ENCODE peak calls at places on chromosomes 6 and 20, in five cellular contexts. One of them, this sample, is unnamed.

GRCh38 chr6:113735487-113735886 is 121.7 kb upstream of the MARCKS start:
- DNase-seq in GM12864: no peak
- DNase-seq in cardiac fibroblast: no peak
- DNase-seq in body of pancreas: no peak
- DNase-seq in brain microvascular endothelial cell: no peak
- DNase-seq in this sample: no peak

GRCh38 chr6:74879970-74880369 is 325.9 kb downstream of the COL12A1 start:
- DNase-seq in GM12864: no peak
- DNase-seq in cardiac fibroblast: no peak
- DNase-seq in body of pancreas: no peak
- DNase-seq in brain microvascular endothelial cell: no peak
- DNase-seq in this sample: no peak

GRCh38 chr6:53042112-53042511 is 23.1 kb upstream of the FBXO9 start:
- DNase-seq in GM12864: no peak
- DNase-seq in cardiac fibroblast: peak
- DNase-seq in body of pancreas: no peak
- DNase-seq in brain microvascular endothelial cell: peak
- DNase-seq in this sample: no peak

GRCh38 chr6:149342525-149342924 is 25.0 kb downstream of the TAB2 start:
- DNase-seq in GM12864: no peak
- DNase-seq in cardiac fibroblast: no peak
- DNase-seq in body of pancreas: no peak
- DNase-seq in brain microvascular endothelial cell: no peak
- DNase-seq in this sample: peak

GRCh38 chr20:63100926-63101699 is 94.3 kb upstream of the BHLHE23 start:
- DNase-seq in GM12864: no peak
- DNase-seq in cardiac fibroblast: no peak
- DNase-seq in body of pancreas: no peak
- DNase-seq in brain microvascular endothelial cell: no peak
- DNase-seq in this sample: no peak

GRCh38 chr6:49606696-49607390 is 29.8 kb downstream of the RHAG start:
- DNase-seq in GM12864: peak
- DNase-seq in cardiac fibroblast: peak
- DNase-seq in body of pancreas: peak
- DNase-seq in brain microvascular endothelial cell: peak
- DNase-seq in this sample: peak

GRCh38 chr6:35392111-35392702 is 49.8 kb downstream of the PPARD start:
- DNase-seq in GM12864: no peak
- DNase-seq in cardiac fibroblast: no peak
- DNase-seq in body of pancreas: peak
- DNase-seq in brain microvascular endothelial cell: no peak
- DNase-seq in this sample: no peak

GRCh38 chr20:35283441-35284266 is 918 bp downstream of the EIF6 start:
- DNase-seq in GM12864: no peak
- DNase-seq in cardiac fibroblast: no peak
- DNase-seq in body of pancreas: no peak
- DNase-seq in brain microvascular endothelial cell: no peak
- DNase-seq in this sample: no peak

GRCh38 chr6:127933852-127934840 is 33.3 kb upstream of the THEMIS start:
- DNase-seq in GM12864: no peak
- DNase-seq in cardiac fibroblast: no peak
- DNase-seq in body of pancreas: no peak
- DNase-seq in brain microvascular endothelial cell: no peak
- DNase-seq in this sample: no peak

GRCh38 chr20:62891111-62891510 is 29.5 kb upstream of the TCFL5 start:
- DNase-seq in GM12864: no peak
- DNase-seq in cardiac fibroblast: no peak
- DNase-seq in body of pancreas: no peak
- DNase-seq in brain microvascular endothelial cell: no peak
- DNase-seq in this sample: no peak

GRCh38 chr6:82129814-82130213 is 117.7 kb downstream of the IBTK start:
- DNase-seq in GM12864: no peak
- DNase-seq in cardiac fibroblast: no peak
- DNase-seq in body of pancreas: no peak
- DNase-seq in brain microvascular endothelial cell: no peak
- DNase-seq in this sample: no peak

GRCh38 chr20:62475819-62476073 is at the start of gene GATA5:
- DNase-seq in GM12864: no peak
- DNase-seq in cardiac fibroblast: no peak
- DNase-seq in body of pancreas: no peak
- DNase-seq in brain microvascular endothelial cell: no peak
- DNase-seq in this sample: no peak

GRCh38 chr20:35539756-35540212 is 2.1 kb upstream of the ERGIC3 start:
- DNase-seq in GM12864: peak
- DNase-seq in cardiac fibroblast: no peak
- DNase-seq in body of pancreas: peak
- DNase-seq in brain microvascular endothelial cell: no peak
- DNase-seq in this sample: peak

GRCh38 chr6:43771858-43772570 is 2.0 kb downstream of the VEGFA start:
- DNase-seq in GM12864: no peak
- DNase-seq in cardiac fibroblast: peak
- DNase-seq in body of pancreas: peak
- DNase-seq in brain microvascular endothelial cell: peak
- DNase-seq in this sample: peak

GRCh38 chr6:139943391-139943790 is 568.9 kb upstream of the CITED2 start:
- DNase-seq in GM12864: no peak
- DNase-seq in cardiac fibroblast: peak
- DNase-seq in body of pancreas: no peak
- DNase-seq in brain microvascular endothelial cell: peak
- DNase-seq in this sample: no peak

GRCh38 chr6:106082735-106083398 is 3.3 kb upstream of the PRDM1 start:
- DNase-seq in GM12864: no peak
- DNase-seq in cardiac fibroblast: peak
- DNase-seq in body of pancreas: no peak
- DNase-seq in brain microvascular endothelial cell: peak
- DNase-seq in this sample: no peak

GRCh38 chr6:16947461-16948159 is 154.2 kb upstream of the STMND1 start:
- DNase-seq in GM12864: no peak
- DNase-seq in cardiac fibroblast: peak
- DNase-seq in body of pancreas: no peak
- DNase-seq in brain microvascular endothelial cell: peak
- DNase-seq in this sample: no peak

GRCh38 chr6:17705778-17706579 is 746 bp downstream of the NUP153 start:
- DNase-seq in GM12864: peak
- DNase-seq in cardiac fibroblast: peak
- DNase-seq in body of pancreas: peak
- DNase-seq in brain microvascular endothelial cell: peak
- DNase-seq in this sample: peak

GRCh38 chr6:36912583-36912982 is 26.8 kb downstream of the C6orf89 start:
- DNase-seq in GM12864: peak
- DNase-seq in cardiac fibroblast: peak
- DNase-seq in body of pancreas: no peak
- DNase-seq in brain microvascular endothelial cell: peak
- DNase-seq in this sample: peak

GRCh38 chr6:37783025-37783825 is 36.3 kb upstream of the ZFAND3 start:
- DNase-seq in GM12864: no peak
- DNase-seq in cardiac fibroblast: peak
- DNase-seq in body of pancreas: no peak
- DNase-seq in brain microvascular endothelial cell: no peak
- DNase-seq in this sample: no peak

GRCh38 chr6:47180633-47181032 is 129.1 kb downstream of the TNFRSF21 start:
- DNase-seq in GM12864: no peak
- DNase-seq in cardiac fibroblast: peak
- DNase-seq in body of pancreas: no peak
- DNase-seq in brain microvascular endothelial cell: peak
- DNase-seq in this sample: no peak

GRCh38 chr6:161033667-161034066 is 42.1 kb downstream of the MAP3K4 start:
- DNase-seq in GM12864: no peak
- DNase-seq in cardiac fibroblast: no peak
- DNase-seq in body of pancreas: no peak
- DNase-seq in brain microvascular endothelial cell: no peak
- DNase-seq in this sample: no peak

GRCh38 chr6:63640062-63640461 is 4.5 kb downstream of the PHF3 start:
- DNase-seq in GM12864: no peak
- DNase-seq in cardiac fibroblast: peak
- DNase-seq in body of pancreas: no peak
- DNase-seq in brain microvascular endothelial cell: peak
- DNase-seq in this sample: no peak

GRCh38 chr20:63322146-63322922 is 29.3 kb downstream of the COL20A1 start:
- DNase-seq in GM12864: no peak
- DNase-seq in cardiac fibroblast: no peak
- DNase-seq in body of pancreas: peak
- DNase-seq in brain microvascular endothelial cell: no peak
- DNase-seq in this sample: no peak

GRCh38 chr6:11889574-11889973 is 111.0 kb upstream of the ADTRP start:
- DNase-seq in GM12864: no peak
- DNase-seq in cardiac fibroblast: no peak
- DNase-seq in body of pancreas: no peak
- DNase-seq in brain microvascular endothelial cell: no peak
- DNase-seq in this sample: no peak

GRCh38 chr6:121506761-121507754 is 71.6 kb downstream of the GJA1 start:
- DNase-seq in GM12864: no peak
- DNase-seq in cardiac fibroblast: peak
- DNase-seq in body of pancreas: no peak
- DNase-seq in brain microvascular endothelial cell: peak
- DNase-seq in this sample: no peak

GRCh38 chr20:34703573-34704176 is 469 bp upstream of the TP53INP2 start:
- DNase-seq in GM12864: no peak
- DNase-seq in cardiac fibroblast: peak
- DNase-seq in body of pancreas: no peak
- DNase-seq in brain microvascular endothelial cell: peak
- DNase-seq in this sample: no peak

GRCh38 chr6:44102527-44102926 is 24.7 kb downstream of the MRPL14 start:
- DNase-seq in GM12864: no peak
- DNase-seq in cardiac fibroblast: no peak
- DNase-seq in body of pancreas: no peak
- DNase-seq in brain microvascular endothelial cell: no peak
- DNase-seq in this sample: no peak

GRCh38 chr20:51660741-51661608 is 107.2 kb downstream of the ATP9A start:
- DNase-seq in GM12864: no peak
- DNase-seq in cardiac fibroblast: peak
- DNase-seq in body of pancreas: no peak
- DNase-seq in brain microvascular endothelial cell: peak
- DNase-seq in this sample: no peak

GRCh38 chr6:21742238-21742660 is 148.7 kb downstream of the SOX4 start:
- DNase-seq in GM12864: no peak
- DNase-seq in cardiac fibroblast: peak
- DNase-seq in body of pancreas: no peak
- DNase-seq in brain microvascular endothelial cell: peak
- DNase-seq in this sample: no peak

GRCh38 chr6:1864496-1864895 is 254.8 kb downstream of the FOXC1 start:
- DNase-seq in GM12864: no peak
- DNase-seq in cardiac fibroblast: no peak
- DNase-seq in body of pancreas: no peak
- DNase-seq in brain microvascular endothelial cell: no peak
- DNase-seq in this sample: no peak

GRCh38 chr20:46689082-46689753 is at the start of gene TP53RK:
- DNase-seq in GM12864: peak
- DNase-seq in cardiac fibroblast: peak
- DNase-seq in body of pancreas: peak
- DNase-seq in brain microvascular endothelial cell: peak
- DNase-seq in this sample: peak
- TF ChIP-seq CTCF in GM12864: peak
- TF ChIP-seq CTCF in cardiac fibroblast: no peak
- TF ChIP-seq CTCF in body of pancreas: peak
- TF ChIP-seq CTCF in brain microvascular endothelial cell: peak
- TF ChIP-seq CTCF in this sample: no peak

GRCh38 chr20:57473246-57474042 is 51.5 kb downstream of the CTCFL start:
- DNase-seq in GM12864: no peak
- DNase-seq in cardiac fibroblast: peak
- DNase-seq in body of pancreas: no peak
- DNase-seq in brain microvascular endothelial cell: no peak
- DNase-seq in this sample: peak
- TF ChIP-seq CTCF in GM12864: no peak
- TF ChIP-seq CTCF in cardiac fibroblast: no peak
- TF ChIP-seq CTCF in body of pancreas: no peak
- TF ChIP-seq CTCF in brain microvascular endothelial cell: peak
- TF ChIP-seq CTCF in this sample: peak

DNA sequence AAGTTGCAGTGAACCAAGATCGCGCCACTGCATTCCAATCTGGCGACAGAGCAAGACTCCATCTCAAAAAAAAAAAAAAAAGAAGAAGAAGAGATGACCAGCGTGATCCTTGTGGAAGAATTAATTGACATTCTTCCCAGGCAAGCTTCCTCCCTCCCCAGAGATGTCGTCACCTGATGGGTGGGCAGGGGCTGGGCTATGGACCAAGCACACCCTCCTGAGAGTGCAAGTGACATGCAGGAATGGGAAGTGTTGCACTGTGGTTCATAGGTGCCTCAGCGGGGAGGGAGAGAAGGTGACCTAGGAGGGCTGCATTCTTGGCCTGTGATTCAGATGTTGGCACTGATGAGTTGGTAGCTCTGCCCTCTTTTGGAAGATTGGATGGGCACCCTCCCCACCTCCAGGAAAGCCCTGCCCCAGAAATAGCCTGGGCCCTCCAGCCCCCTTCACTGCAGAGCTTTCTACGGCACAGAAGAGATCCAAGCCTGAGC is 37.8 kb downstream of the TAF8 start:
- DNase-seq in GM12864: no peak
- DNase-seq in cardiac fibroblast: peak
- DNase-seq in body of pancreas: no peak
- DNase-seq in brain microvascular endothelial cell: no peak
- DNase-seq in this sample: no peak
- TF ChIP-seq CTCF in GM12864: no peak
- TF ChIP-seq CTCF in cardiac fibroblast: no peak
- TF ChIP-seq CTCF in body of pancreas: no peak
- TF ChIP-seq CTCF in brain microvascular endothelial cell: no peak
- TF ChIP-seq CTCF in this sample: no peak

GRCh38 chr6:78607188-78607587 is 260.2 kb upstream of the IRAK1BP1 start:
- DNase-seq in GM12864: no peak
- DNase-seq in cardiac fibroblast: no peak
- DNase-seq in body of pancreas: no peak
- DNase-seq in brain microvascular endothelial cell: no peak
- DNase-seq in this sample: no peak

GRCh38 chr6:78611097-78611625 is 256.2 kb upstream of the IRAK1BP1 start:
- DNase-seq in GM12864: no peak
- DNase-seq in cardiac fibroblast: no peak
- DNase-seq in body of pancreas: no peak
- DNase-seq in brain microvascular endothelial cell: no peak
- DNase-seq in this sample: no peak

GRCh38 chr6:78615430-78615904 is 251.9 kb upstream of the IRAK1BP1 start:
- DNase-seq in GM12864: no peak
- DNase-seq in cardiac fibroblast: peak
- DNase-seq in body of pancreas: no peak
- DNase-seq in brain microvascular endothelial cell: no peak
- DNase-seq in this sample: no peak

GRCh38 chr6:78614961-78615360 is 252.4 kb upstream of the IRAK1BP1 start:
- DNase-seq in GM12864: no peak
- DNase-seq in cardiac fibroblast: no peak
- DNase-seq in body of pancreas: no peak
- DNase-seq in brain microvascular endothelial cell: no peak
- DNase-seq in this sample: no peak

DNA sequence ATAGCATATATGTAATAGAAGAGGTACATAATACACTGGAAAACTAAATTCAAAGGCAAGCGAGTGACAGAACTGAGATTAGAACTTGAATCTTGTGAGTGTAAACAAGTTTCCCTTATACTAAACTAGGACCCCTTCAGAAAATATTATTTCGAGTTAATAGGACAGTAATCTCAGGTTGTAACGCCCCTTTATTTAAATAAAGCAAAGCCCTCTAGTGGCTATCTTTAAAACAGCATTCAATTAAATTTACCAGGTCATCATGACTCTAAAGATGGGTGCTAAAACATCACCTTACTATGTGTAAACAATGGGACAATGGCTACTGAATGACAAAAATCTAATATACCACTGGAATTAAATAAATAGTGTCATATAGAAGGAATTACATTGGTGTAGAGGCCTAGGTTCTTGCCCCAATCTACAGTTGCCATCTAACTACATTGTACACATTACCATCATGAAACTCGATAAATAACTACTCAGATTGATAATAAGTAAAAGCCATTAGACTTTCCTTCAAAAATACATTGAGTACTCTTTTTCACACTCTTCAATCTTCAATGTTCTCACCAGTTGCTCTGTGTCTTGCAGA is 255.4 kb upstream of the IRAK1BP1 start:
- DNase-seq in GM12864: no peak
- DNase-seq in cardiac fibroblast: peak
- DNase-seq in body of pancreas: no peak
- DNase-seq in brain microvascular endothelial cell: no peak
- DNase-seq in this sample: peak
- TF ChIP-seq CTCF in GM12864: peak
- TF ChIP-seq CTCF in cardiac fibroblast: peak
- TF ChIP-seq CTCF in body of pancreas: peak
- TF ChIP-seq CTCF in brain microvascular endothelial cell: peak
- TF ChIP-seq CTCF in this sample: peak

This sample was measured in GM20000.